ENCODE peak calls at places on chromosomes 4 and X, in eight cellular contexts. G, S, P, I, E, D, K and M are unnamed samples. For H3K36me3, the result is how much of the 10 kb centered on the place peaks cover.

GRCh38 chr4:40916218-40916555 is 166.4 kb downstream of the NSUN7 start:
- DNase-seq in G (peak), S (no peak), P (no peak), I (no peak), E (peak), D (no peak), K (no peak), M (peak)

GRCh38 chr4:113760852-113761681 is 471 bp downstream of the CAMK2D start:
- DNase-seq in G (peak), S (peak), P (peak), I (no peak), E (peak), D (peak), K (peak), M (peak)

GRCh38 chrX:148929686-148930085 is 429.3 kb downstream of the AFF2 start:
- DNase-seq in G (peak), S (no peak), P (no peak), I (no peak), E (peak), D (no peak), K (no peak), M (no peak)

GRCh38 chr4:78684196-78685079 is 91.7 kb upstream of the BMP2K start:
- DNase-seq in G (no peak), S (no peak), P (no peak), I (no peak), E (peak), D (no peak), K (no peak), M (no peak)

GRCh38 chr4:4681651-4682050 is 139.8 kb upstream of the STX18 start:
- DNase-seq in G (no peak), S (no peak), P (no peak), I (no peak), E (no peak), D (no peak), K (no peak), M (no peak)

GRCh38 chr4:81343046-81343445 is 128.0 kb upstream of the PRKG2 start:
- DNase-seq in G (no peak), S (no peak), P (no peak), I (no peak), E (no peak), D (no peak), K (no peak), M (no peak)

GRCh38 chr4:53558061-53558801 is 33.1 kb downstream of the LNX1 start:
- DNase-seq in G (peak), S (no peak), P (no peak), I (no peak), E (peak), D (no peak), K (no peak), M (peak)

GRCh38 chr4:3671571-3672464 is 94.4 kb upstream of the ADRA2C start:
- DNase-seq in G (no peak), S (no peak), P (peak), I (no peak), E (peak), D (no peak), K (no peak), M (no peak)

GRCh38 chr4:77022581-77023133 is 53.1 kb downstream of the CCNI start:
- DNase-seq in G (peak), S (peak), P (no peak), I (no peak), E (peak), D (no peak), K (no peak), M (peak)

GRCh38 chrX:154010330-154011087 is 9.2 kb downstream of the IRAK1 start:
- DNase-seq in G (peak), S (no peak), P (no peak), I (no peak), E (no peak), D (no peak), K (peak), M (no peak)

GRCh38 chr4:8728536-8729407 is 136.2 kb downstream of the CPZ start:
- DNase-seq in G (no peak), S (no peak), P (peak), I (no peak), E (no peak), D (peak), K (no peak), M (no peak)

GRCh38 chrX:19673334-19674040 is 158.2 kb upstream of the MAP3K15 start:
- DNase-seq in G (peak), S (no peak), P (peak), I (no peak), E (peak), D (peak), K (peak), M (no peak)

GRCh38 chr4:86592553-86593249 is 1.4 kb upstream of the PTPN13 start:
- DNase-seq in G (peak), S (no peak), P (no peak), I (no peak), E (peak), D (no peak), K (no peak), M (no peak)
- H3K4me3 ChIP-seq in G (peak), S (peak), P (no peak), I (no peak), E (no peak), D (no peak), K (no peak), M (peak)

DNA sequence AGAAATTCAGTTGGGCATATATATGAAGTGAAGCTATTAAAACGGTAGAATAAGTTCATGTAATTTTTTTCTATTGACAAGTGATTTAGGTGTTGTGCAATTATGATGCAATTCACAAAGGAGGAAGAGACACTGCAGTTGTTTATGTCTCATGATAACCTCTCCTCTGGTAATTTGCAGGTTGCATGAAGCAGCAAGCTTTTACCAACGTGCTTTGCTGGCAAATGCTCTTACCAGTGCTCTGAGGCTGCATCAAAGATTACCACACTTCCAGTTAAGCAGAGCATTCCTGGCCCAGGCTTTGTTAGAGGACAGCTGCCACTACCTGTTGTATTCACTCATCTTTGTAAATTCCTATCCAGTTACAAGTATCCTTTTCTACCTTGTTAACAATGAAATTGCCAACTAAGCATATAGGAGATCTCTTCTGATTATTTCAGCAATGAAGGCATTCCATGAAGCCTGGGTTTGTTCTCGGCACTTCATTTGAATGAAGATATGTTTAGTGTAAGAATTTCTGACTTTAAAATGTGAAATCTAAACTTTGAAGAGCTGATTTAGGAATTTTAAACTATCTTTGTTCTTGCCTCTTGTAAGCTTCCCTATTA is 3.9 kb downstream of the TMEM33 start:
- DNase-seq in G (peak), S (no peak), P (no peak), I (no peak), E (peak), D (no peak), K (no peak), M (peak)
- H3K36me3 ChIP-seq in G (under half), S (half or more), P (under half), I (under half), E (under half), D (under half), K (under half), M (under half)

GRCh38 chr4:152572417-152573086 is 36.7 kb upstream of the FBXW7 start:
- DNase-seq in G (peak), S (no peak), P (no peak), I (no peak), E (peak), D (no peak), K (peak), M (no peak)
- H3K4me3 ChIP-seq in G (no peak), S (no peak), P (no peak), I (no peak), E (no peak), D (no peak), K (peak), M (no peak)

DNA sequence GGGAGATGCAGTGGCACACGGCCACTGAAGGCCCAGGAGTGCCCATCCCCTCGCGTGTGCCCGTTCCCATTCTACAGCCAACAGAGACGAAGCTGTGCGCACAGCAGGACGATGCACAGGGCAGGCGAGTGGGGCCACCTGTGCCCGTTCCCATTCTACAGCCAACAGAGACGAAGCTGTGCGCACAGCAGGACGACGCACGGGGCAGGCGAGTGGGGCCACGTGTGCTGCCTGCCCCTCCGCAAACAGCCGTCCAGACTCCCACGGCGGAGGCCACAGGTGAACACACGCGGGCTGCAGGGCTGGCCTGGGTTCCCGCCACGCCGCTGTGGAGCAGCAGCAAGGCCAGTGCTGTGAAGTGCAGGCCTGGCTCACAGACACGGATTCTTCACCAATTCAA is 32.0 kb downstream of the GAK start:
- DNase-seq in G (no peak), S (no peak), P (no peak), I (no peak), E (no peak), D (no peak), K (no peak), M (no peak)
- H3K36me3 ChIP-seq in G (under half), S (under half), P (under half), I (under half), E (half or more), D (under half), K (under half), M (under half)

GRCh38 chr4:123346944-123347343 is 49.7 kb upstream of the SPRY1 start:
- DNase-seq in G (no peak), S (no peak), P (no peak), I (no peak), E (no peak), D (no peak), K (no peak), M (no peak)

GRCh38 chr4:123345924-123346300 is 50.7 kb upstream of the SPRY1 start:
- DNase-seq in G (no peak), S (no peak), P (no peak), I (no peak), E (no peak), D (no peak), K (no peak), M (no peak)

GRCh38 chr4:123346330-123346940 is 50.2 kb upstream of the SPRY1 start:
- DNase-seq in G (no peak), S (no peak), P (no peak), I (no peak), E (no peak), D (no peak), K (no peak), M (no peak)

GRCh38 chr4:123343400-123344060 is 53.1 kb upstream of the SPRY1 start:
- DNase-seq in G (no peak), S (no peak), P (peak), I (no peak), E (no peak), D (no peak), K (no peak), M (no peak)

DNA sequence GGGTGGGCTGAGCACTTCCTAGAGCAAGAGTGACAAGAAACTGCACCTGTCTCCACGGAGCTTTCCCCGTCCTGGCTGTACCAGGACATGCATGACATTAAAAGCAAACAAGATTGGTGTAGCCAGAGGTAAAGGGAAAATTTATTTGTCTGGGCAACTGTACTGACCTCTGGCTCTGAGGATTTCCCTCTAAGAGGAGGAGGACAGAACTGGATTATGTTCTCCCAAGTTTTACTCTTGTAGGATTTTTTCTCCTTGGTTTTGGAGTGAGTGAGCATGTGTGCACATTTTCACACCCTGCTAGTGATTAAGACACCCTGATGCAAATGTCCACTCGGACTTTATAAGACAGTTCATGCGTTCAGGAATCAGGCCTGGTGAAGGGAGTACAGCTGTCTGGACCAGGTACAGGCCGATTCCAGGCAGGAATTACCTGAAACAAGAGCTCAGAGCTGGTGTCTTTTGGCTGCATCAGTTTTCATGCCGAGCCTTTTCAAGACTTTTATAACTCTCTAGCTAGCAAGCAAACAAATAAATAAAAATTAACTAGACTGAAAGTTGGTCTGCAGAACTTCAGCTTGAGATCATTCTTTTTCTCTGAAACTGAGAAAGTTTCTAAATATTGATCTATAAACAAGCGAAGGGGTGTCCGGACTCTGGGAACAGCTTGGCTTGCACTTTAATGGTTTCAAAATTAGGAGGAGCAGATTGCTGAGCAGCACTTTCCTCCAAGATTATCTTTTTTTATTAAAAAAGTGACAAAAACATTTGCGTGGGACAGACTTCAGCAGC is 51.3 kb upstream of the SPRY1 start:
- DNase-seq in G (no peak), S (no peak), P (no peak), I (no peak), E (no peak), D (no peak), K (no peak), M (no peak)
- H3K4me3 ChIP-seq in G (no peak), S (no peak), P (no peak), I (no peak), E (no peak), D (no peak), K (no peak), M (no peak)